ENCODE peak calls at places on chromosomes 3 and 15, in nine cellular contexts. One of them, this sample, is unnamed.

GRCh38 chr3:15647629-15648167 is 46.2 kb downstream of the BTD start:
- DNase-seq in body of pancreas: peak
- DNase-seq in GM23338: no peak
- DNase-seq in AG09319: peak
- DNase-seq in GM06990: peak
- DNase-seq in vagina: no peak
- DNase-seq in bronchial epithelial cell: peak
- DNase-seq in AG04450: peak
- DNase-seq in thoracic aorta: no peak
- DNase-seq in this sample: peak

GRCh38 chr3:47420511-47421484 is 40.0 kb downstream of the PTPN23 start:
- DNase-seq in GM06990: peak
- DNase-seq in vagina: no peak
- DNase-seq in AG09319: peak
- DNase-seq in AG04450: peak
- DNase-seq in body of pancreas: peak
- DNase-seq in GM23338: peak
- DNase-seq in bronchial epithelial cell: peak
- DNase-seq in thoracic aorta: peak
- DNase-seq in this sample: peak

GRCh38 chr3:105553851-105554250 is 187.1 kb downstream of the ALCAM start:
- DNase-seq in AG09319: no peak
- DNase-seq in GM06990: no peak
- DNase-seq in GM23338: no peak
- DNase-seq in AG04450: no peak
- DNase-seq in body of pancreas: no peak
- DNase-seq in vagina: no peak
- DNase-seq in bronchial epithelial cell: no peak
- DNase-seq in thoracic aorta: no peak
- DNase-seq in this sample: no peak

GRCh38 chr3:111947179-111947727 is 31.6 kb upstream of the ABHD10 start:
- DNase-seq in AG09319: no peak
- DNase-seq in body of pancreas: no peak
- DNase-seq in vagina: no peak
- DNase-seq in GM06990: no peak
- DNase-seq in GM23338: no peak
- DNase-seq in thoracic aorta: no peak
- DNase-seq in AG04450: no peak
- DNase-seq in bronchial epithelial cell: no peak
- DNase-seq in this sample: no peak

GRCh38 chr3:108953210-108953609 is 469 bp downstream of the GUCA1C start:
- DNase-seq in bronchial epithelial cell: peak
- DNase-seq in GM23338: no peak
- DNase-seq in GM06990: no peak
- DNase-seq in body of pancreas: no peak
- DNase-seq in vagina: no peak
- DNase-seq in AG04450: no peak
- DNase-seq in AG09319: no peak
- DNase-seq in thoracic aorta: no peak
- DNase-seq in this sample: no peak

GRCh38 chr3:182122779-182123178 is 411.1 kb downstream of the SOX2 start:
- DNase-seq in bronchial epithelial cell: no peak
- DNase-seq in GM06990: no peak
- DNase-seq in body of pancreas: no peak
- DNase-seq in thoracic aorta: no peak
- DNase-seq in AG04450: no peak
- DNase-seq in GM23338: peak
- DNase-seq in AG09319: no peak
- DNase-seq in vagina: no peak
- DNase-seq in this sample: no peak

GRCh38 chr15:25725758-25726157 is 137.4 kb downstream of the ATP10A start:
- DNase-seq in vagina: peak
- DNase-seq in bronchial epithelial cell: no peak
- DNase-seq in GM23338: no peak
- DNase-seq in GM06990: no peak
- DNase-seq in thoracic aorta: no peak
- DNase-seq in body of pancreas: no peak
- DNase-seq in AG09319: no peak
- DNase-seq in AG04450: no peak
- DNase-seq in this sample: no peak

GRCh38 chr15:78208887-78209645 is 25.3 kb downstream of the ACSBG1 start:
- DNase-seq in AG04450: no peak
- DNase-seq in bronchial epithelial cell: peak
- DNase-seq in AG09319: no peak
- DNase-seq in body of pancreas: peak
- DNase-seq in thoracic aorta: no peak
- DNase-seq in GM23338: no peak
- DNase-seq in vagina: peak
- DNase-seq in GM06990: no peak
- DNase-seq in this sample: no peak

GRCh38 chr15:63463030-63463429 is 41.4 kb upstream of the USP3 start:
- DNase-seq in vagina: no peak
- DNase-seq in thoracic aorta: no peak
- DNase-seq in body of pancreas: no peak
- DNase-seq in GM23338: no peak
- DNase-seq in AG04450: no peak
- DNase-seq in AG09319: no peak
- DNase-seq in GM06990: no peak
- DNase-seq in bronchial epithelial cell: no peak
- DNase-seq in this sample: no peak

GRCh38 chr3:55180936-55181535 is 253.2 kb upstream of the LRTM1 start:
- DNase-seq in GM23338: peak
- DNase-seq in bronchial epithelial cell: peak
- DNase-seq in AG04450: no peak
- DNase-seq in thoracic aorta: no peak
- DNase-seq in AG09319: no peak
- DNase-seq in vagina: no peak
- DNase-seq in body of pancreas: peak
- DNase-seq in GM06990: no peak
- DNase-seq in this sample: peak

GRCh38 chr3:184332370-184333090 is 4.9 kb upstream of the FAM131A start:
- DNase-seq in GM23338: no peak
- DNase-seq in bronchial epithelial cell: peak
- DNase-seq in vagina: no peak
- DNase-seq in AG09319: no peak
- DNase-seq in thoracic aorta: no peak
- DNase-seq in GM06990: no peak
- DNase-seq in body of pancreas: no peak
- DNase-seq in AG04450: peak
- DNase-seq in this sample: no peak

GRCh38 chr15:41121951-41122350 is 5.9 kb upstream of the INO80 start:
- DNase-seq in bronchial epithelial cell: no peak
- DNase-seq in AG09319: no peak
- DNase-seq in AG04450: no peak
- DNase-seq in GM06990: no peak
- DNase-seq in GM23338: no peak
- DNase-seq in thoracic aorta: no peak
- DNase-seq in vagina: no peak
- DNase-seq in body of pancreas: no peak
- DNase-seq in this sample: no peak

GRCh38 chr15:41115088-41115651 is 910 bp downstream of the INO80 start:
- DNase-seq in vagina: no peak
- DNase-seq in bronchial epithelial cell: peak
- DNase-seq in GM06990: peak
- DNase-seq in body of pancreas: no peak
- DNase-seq in GM23338: peak
- DNase-seq in thoracic aorta: no peak
- DNase-seq in AG04450: peak
- DNase-seq in AG09319: peak
- DNase-seq in this sample: peak

GRCh38 chr15:41115652-41116115 is 396 bp downstream of the INO80 start:
- DNase-seq in vagina: peak
- DNase-seq in bronchial epithelial cell: no peak
- DNase-seq in GM23338: peak
- DNase-seq in thoracic aorta: peak
- DNase-seq in AG04450: peak
- DNase-seq in body of pancreas: peak
- DNase-seq in AG09319: peak
- DNase-seq in GM06990: peak
- DNase-seq in this sample: no peak

GRCh38 chr15:41116872-41117242 is 777 bp upstream of the INO80 start:
- DNase-seq in GM23338: no peak
- DNase-seq in body of pancreas: no peak
- DNase-seq in AG09319: no peak
- DNase-seq in vagina: no peak
- DNase-seq in thoracic aorta: no peak
- DNase-seq in bronchial epithelial cell: no peak
- DNase-seq in AG04450: no peak
- DNase-seq in GM06990: peak
- DNase-seq in this sample: no peak

DNA sequence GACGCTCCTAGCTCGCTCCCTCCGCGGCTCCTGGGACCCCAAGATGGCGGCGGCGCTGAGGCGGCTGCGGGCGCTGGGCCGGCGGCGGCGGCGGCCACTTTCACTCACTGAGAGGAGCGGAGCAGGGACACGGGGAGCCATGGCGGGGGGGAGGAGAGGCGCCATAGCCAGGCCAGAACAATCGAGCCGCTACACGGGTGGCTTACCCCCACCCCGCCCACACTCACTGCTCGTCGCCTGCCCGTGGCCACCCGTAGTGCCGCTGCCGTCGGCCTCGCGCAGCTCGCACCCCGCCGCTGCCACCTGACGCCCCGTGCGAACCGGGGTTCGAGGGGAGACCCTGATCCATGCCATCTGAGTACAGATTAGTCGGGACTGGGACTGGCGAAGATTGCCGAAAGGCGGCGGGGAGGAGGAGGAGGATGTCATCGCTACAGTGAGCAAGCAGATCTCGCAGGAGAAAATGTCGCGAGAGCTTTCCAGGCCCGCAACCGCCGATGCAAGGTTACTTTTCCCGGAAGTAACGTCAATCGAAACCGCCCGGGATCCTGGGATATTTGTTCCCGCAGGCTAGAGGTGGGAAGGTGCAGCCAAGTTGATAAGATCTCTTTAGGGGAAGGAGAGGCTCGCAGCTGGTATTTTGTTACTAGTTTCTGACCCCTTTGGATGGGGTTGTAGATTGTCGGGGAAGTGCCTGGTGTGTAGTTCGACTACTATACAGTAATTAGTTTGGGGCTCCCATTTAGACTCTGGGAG is at the start of gene INO80:
- DNase-seq in AG09319: peak
- DNase-seq in thoracic aorta: peak
- DNase-seq in vagina: peak
- DNase-seq in AG04450: peak
- DNase-seq in body of pancreas: peak
- DNase-seq in bronchial epithelial cell: peak
- DNase-seq in GM06990: peak
- DNase-seq in GM23338: peak
- DNase-seq in this sample: peak
- TF ChIP-seq CTCF in AG09319: no peak
- TF ChIP-seq CTCF in thoracic aorta: no peak
- TF ChIP-seq CTCF in vagina: no peak
- TF ChIP-seq CTCF in AG04450: no peak
- TF ChIP-seq CTCF in body of pancreas: no peak
- TF ChIP-seq CTCF in bronchial epithelial cell: no peak
- TF ChIP-seq CTCF in GM06990: no peak
- TF ChIP-seq CTCF in GM23338: no peak
- TF ChIP-seq CTCF in this sample: no peak

GRCh38 chr3:141793476-141794260 is 30.5 kb downstream of the GRK7 start:
- DNase-seq in AG09319: no peak
- DNase-seq in GM23338: peak
- DNase-seq in thoracic aorta: no peak
- DNase-seq in body of pancreas: no peak
- DNase-seq in AG04450: no peak
- DNase-seq in GM06990: no peak
- DNase-seq in bronchial epithelial cell: no peak
- DNase-seq in vagina: no peak
- DNase-seq in this sample: no peak
- TF ChIP-seq CTCF in AG09319: no peak
- TF ChIP-seq CTCF in GM23338: peak
- TF ChIP-seq CTCF in thoracic aorta: no peak
- TF ChIP-seq CTCF in body of pancreas: no peak
- TF ChIP-seq CTCF in AG04450: no peak
- TF ChIP-seq CTCF in GM06990: peak
- TF ChIP-seq CTCF in bronchial epithelial cell: no peak
- TF ChIP-seq CTCF in vagina: no peak
- TF ChIP-seq CTCF in this sample: no peak

GRCh38 chr3:57851304-57851703 is 95.2 kb downstream of the SLMAP start:
- DNase-seq in body of pancreas: no peak
- DNase-seq in GM06990: no peak
- DNase-seq in GM23338: no peak
- DNase-seq in thoracic aorta: no peak
- DNase-seq in AG04450: no peak
- DNase-seq in vagina: no peak
- DNase-seq in AG09319: no peak
- DNase-seq in bronchial epithelial cell: no peak
- DNase-seq in this sample: no peak

GRCh38 chr3:57856675-57857074 is 100.6 kb downstream of the SLMAP start:
- DNase-seq in thoracic aorta: no peak
- DNase-seq in bronchial epithelial cell: peak
- DNase-seq in body of pancreas: no peak
- DNase-seq in vagina: no peak
- DNase-seq in AG04450: no peak
- DNase-seq in GM23338: peak
- DNase-seq in AG09319: no peak
- DNase-seq in GM06990: no peak
- DNase-seq in this sample: no peak

GRCh38 chr3:57855281-57855680 is 99.2 kb downstream of the SLMAP start:
- DNase-seq in AG09319: no peak
- DNase-seq in vagina: no peak
- DNase-seq in bronchial epithelial cell: peak
- DNase-seq in AG04450: no peak
- DNase-seq in thoracic aorta: no peak
- DNase-seq in body of pancreas: no peak
- DNase-seq in GM23338: no peak
- DNase-seq in GM06990: no peak
- DNase-seq in this sample: no peak

GRCh38 chr3:57855943-57856342 is 99.8 kb downstream of the SLMAP start:
- DNase-seq in GM23338: no peak
- DNase-seq in AG04450: no peak
- DNase-seq in AG09319: no peak
- DNase-seq in thoracic aorta: no peak
- DNase-seq in body of pancreas: no peak
- DNase-seq in GM06990: no peak
- DNase-seq in vagina: no peak
- DNase-seq in bronchial epithelial cell: no peak
- DNase-seq in this sample: no peak

GRCh38 chr3:57852896-57853295 is 96.8 kb downstream of the SLMAP start:
- DNase-seq in GM06990: no peak
- DNase-seq in GM23338: peak
- DNase-seq in thoracic aorta: no peak
- DNase-seq in AG09319: no peak
- DNase-seq in bronchial epithelial cell: peak
- DNase-seq in vagina: no peak
- DNase-seq in body of pancreas: no peak
- DNase-seq in AG04450: no peak
- DNase-seq in this sample: peak
- TF ChIP-seq CTCF in GM06990: no peak
- TF ChIP-seq CTCF in GM23338: peak
- TF ChIP-seq CTCF in thoracic aorta: no peak
- TF ChIP-seq CTCF in AG09319: peak
- TF ChIP-seq CTCF in bronchial epithelial cell: no peak
- TF ChIP-seq CTCF in vagina: no peak
- TF ChIP-seq CTCF in body of pancreas: no peak
- TF ChIP-seq CTCF in AG04450: peak
- TF ChIP-seq CTCF in this sample: no peak

DNA sequence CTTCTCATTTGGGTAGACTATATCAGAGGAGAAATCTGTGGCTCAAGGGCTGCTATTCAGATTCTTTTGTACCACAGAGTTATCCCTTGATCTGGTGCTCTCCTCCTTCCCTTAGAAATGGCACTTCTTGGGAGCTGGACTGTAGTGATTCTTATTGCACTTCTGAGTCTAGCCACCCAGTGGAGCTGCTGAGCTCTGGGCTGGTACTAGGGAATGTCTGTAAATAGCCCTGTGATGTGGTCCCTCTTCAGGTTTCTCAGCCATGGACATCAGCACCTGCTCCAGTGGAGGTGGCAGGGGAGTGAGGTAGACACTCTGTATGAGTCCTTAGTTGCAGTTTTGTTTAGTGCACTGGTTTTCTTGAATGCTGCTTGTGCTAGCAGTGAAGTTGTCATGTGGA is 1292.6 kb downstream of the SI start:
- DNase-seq in AG04450: no peak
- DNase-seq in thoracic aorta: no peak
- DNase-seq in GM23338: peak
- DNase-seq in body of pancreas: no peak
- DNase-seq in bronchial epithelial cell: no peak
- DNase-seq in GM06990: no peak
- DNase-seq in AG09319: no peak
- DNase-seq in vagina: no peak
- DNase-seq in this sample: peak
- TF ChIP-seq CTCF in AG04450: no peak
- TF ChIP-seq CTCF in thoracic aorta: no peak
- TF ChIP-seq CTCF in GM23338: peak
- TF ChIP-seq CTCF in body of pancreas: no peak
- TF ChIP-seq CTCF in bronchial epithelial cell: no peak
- TF ChIP-seq CTCF in GM06990: no peak
- TF ChIP-seq CTCF in AG09319: no peak
- TF ChIP-seq CTCF in vagina: no peak
- TF ChIP-seq CTCF in this sample: peak

This sample was measured in GM13977.